ENCODE peak calls at places on chromosomes 3 and 15, in five cellular contexts. Y is Panc1, I is sigmoid colon, M is breast epithelium, S is H1. U is an unnamed sample.

GRCh38 chr3:129449279-129450115 is 9.5 kb downstream of the IFT122 start:
- DNase-seq in S (no peak), I (no peak), Y (no peak), M (no peak), U (no peak)

GRCh38 chr3:127772776-127773751 is 49.3 kb downstream of the MGLL start:
- DNase-seq in I (no peak), M (no peak), Y (no peak), S (no peak), U (no peak)

GRCh38 chr15:101016581-101016980 is 97.4 kb downstream of the LRRK1 start:
- DNase-seq in M (no peak), Y (no peak), S (no peak), I (peak; percentile 46), U (no peak)

GRCh38 chr3:13364602-13365271 is 55.4 kb downstream of the NUP210 start:
- DNase-seq in S (no peak), I (no peak), M (no peak), Y (no peak), U (no peak)

GRCh38 chr15:92158426-92158825 is 235.3 kb upstream of the ST8SIA2 start:
- DNase-seq in S (no peak), M (no peak), I (no peak), Y (peak; percentile 10), U (peak; percentile 46)

GRCh38 chr3:18087963-18088362 is 337.2 kb downstream of the SATB1 start:
- DNase-seq in M (no peak), I (no peak), Y (no peak), S (no peak), U (no peak)

GRCh38 chr3:27532931-27533607 is 48.9 kb upstream of the SLC4A7 start:
- DNase-seq in Y (no peak), M (no peak), S (no peak), I (no peak), U (no peak)

GRCh38 chr3:125647318-125648014 is 52.2 kb upstream of the OSBPL11 start:
- DNase-seq in S (peak; percentile 23), Y (no peak), I (no peak), M (no peak), U (peak; percentile 61)

GRCh38 chr15:57273366-57273765 is 102.9 kb upstream of the CGNL1 start:
- DNase-seq in S (no peak), M (no peak), Y (no peak), I (no peak), U (no peak)

GRCh38 chr15:87209891-87210649 is 1046.5 kb downstream of the NTRK3 start:
- DNase-seq in I (no peak), S (no peak), M (no peak), Y (no peak), U (no peak)

GRCh38 chr15:70284438-70285214 is 186.9 kb upstream of the TLE3 start:
- DNase-seq in M (peak; percentile 65), Y (no peak), I (no peak), S (no peak), U (peak; percentile 82)

GRCh38 chr3:28836199-28836598 is 444.7 kb upstream of the RBMS3 start:
- DNase-seq in S (no peak), I (no peak), M (no peak), Y (no peak), U (no peak)

GRCh38 chr3:179615458-179616173 is 11.0 kb downstream of the NDUFB5 start:
- DNase-seq in S (no peak), I (no peak), Y (no peak), M (no peak), U (no peak)

GRCh38 chr3:101066776-101067175 is 73.6 kb upstream of the ABI3BP start:
- DNase-seq in I (no peak), S (no peak), Y (no peak), M (no peak), U (no peak)

GRCh38 chr3:11591401-11592266 is 52.1 kb downstream of the VGLL4 start:
- DNase-seq in M (peak; percentile 61), I (peak; percentile 85), Y (no peak), S (peak; percentile 53), U (peak; percentile 54)
- H3K4me1 ChIP-seq in M (peaks cover 6% of the 10 kb centered on the region), I (peaks cover 82% of the 10 kb centered on the region), Y (peaks cover 83% of the 10 kb centered on the region), S (peaks cover 39% of the 10 kb centered on the region), U (peaks cover 47% of the 10 kb centered on the region)

DNA sequence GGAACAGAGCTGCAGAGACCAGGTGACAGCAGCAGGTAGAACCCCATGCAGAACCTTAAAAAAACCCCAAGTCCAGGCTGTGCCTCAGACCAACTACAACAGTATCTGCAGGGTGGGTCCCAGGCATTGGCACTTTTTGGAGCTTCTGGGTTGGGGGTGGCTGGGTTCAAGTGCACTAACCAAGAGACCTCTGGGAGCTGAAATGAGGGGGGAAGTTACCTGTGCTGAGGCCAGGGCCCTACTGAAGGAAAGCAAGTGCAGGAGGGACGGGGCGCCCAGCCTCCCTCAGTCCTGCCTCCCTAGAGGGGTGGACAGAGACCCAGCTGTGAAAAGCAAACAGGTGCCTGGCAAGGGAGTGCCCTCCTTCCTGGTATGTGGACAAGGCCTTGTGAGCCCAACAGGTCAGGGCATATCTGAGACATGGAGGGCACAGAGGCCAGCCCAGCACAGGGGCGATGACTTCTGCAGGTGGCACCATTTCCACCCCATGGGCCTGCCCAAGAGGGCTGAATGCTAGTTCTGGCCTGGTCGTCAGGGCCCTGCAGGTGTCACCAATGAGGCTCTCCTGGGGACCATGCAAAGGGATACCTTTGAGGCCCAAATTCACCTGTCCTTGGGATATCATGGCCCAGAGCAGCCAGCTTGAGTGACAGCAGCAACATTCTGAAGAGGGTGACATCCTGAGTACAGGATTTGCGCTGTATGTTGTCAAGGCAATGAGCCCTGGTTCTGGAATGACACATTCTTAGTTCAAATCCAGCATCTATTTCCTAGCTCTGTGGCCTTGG is 18.7 kb downstream of the CTSH start:
- DNase-seq in Y (no peak), S (no peak), M (no peak), I (no peak), U (no peak)
- TF ChIP-seq POLR2AphosphoS5 in Y (peak; percentile 53), S (no peak), M (no peak), I (no peak), U (no peak)

GRCh38 chr3:184117649-184118048 is 17.5 kb upstream of the EIF2B5 start:
- DNase-seq in Y (no peak), S (no peak), I (no peak), M (no peak), U (no peak)
- TF ChIP-seq CTCF in Y (no peak), S (peak; percentile 15), I (no peak), M (no peak), U (no peak)

GRCh38 chr3:58335432-58335947 is 2.8 kb downstream of the PXK start:
- DNase-seq in M (no peak), Y (no peak), I (no peak), S (no peak), U (no peak)
- H3K4me1 ChIP-seq in M (no peaks in the 10 kb centered on the region), Y (peaks cover 8% of the 10 kb centered on the region), I (peaks cover 40% of the 10 kb centered on the region), S (no peaks in the 10 kb centered on the region), U (peaks cover 43% of the 10 kb centered on the region)

GRCh38 chr15:68318008-68318835 is 40.7 kb downstream of the FEM1B start:
- DNase-seq in I (no peak), M (peak; percentile 46), S (no peak), Y (no peak), U (no peak)

GRCh38 chr15:68321229-68321628 is 43.7 kb downstream of the FEM1B start:
- DNase-seq in I (no peak), S (no peak), Y (no peak), M (no peak), U (no peak)

GRCh38 chr15:68318931-68319909 is 41.7 kb downstream of the FEM1B start:
- DNase-seq in S (no peak), Y (no peak), M (peak; percentile 44), I (peak; percentile 52), U (no peak)

GRCh38 chr15:68317281-68318007 is 39.9 kb downstream of the FEM1B start:
- DNase-seq in S (no peak), Y (no peak), M (peak; percentile 35), I (peak; percentile 58), U (no peak)

DNA sequence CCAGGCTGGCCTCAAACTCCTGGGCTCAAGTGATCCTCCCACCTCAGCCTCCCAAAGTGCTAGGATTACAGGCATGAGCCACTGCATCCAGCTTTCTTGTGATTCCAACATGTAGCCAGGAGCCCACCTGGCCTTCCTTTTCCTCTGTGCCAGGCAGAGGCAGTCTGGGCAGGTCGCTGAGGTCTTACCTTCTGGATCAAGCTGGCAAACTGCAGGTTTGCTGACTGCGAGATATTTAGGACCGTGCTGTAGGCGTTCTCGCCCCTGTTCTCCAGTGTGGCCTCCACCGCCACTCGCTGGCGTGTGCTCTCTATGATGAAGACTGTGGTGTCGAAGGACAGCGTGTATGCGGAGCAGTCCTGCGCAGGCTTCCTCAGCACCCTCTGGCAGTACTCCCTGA is 42.5 kb downstream of the FEM1B start:
- DNase-seq in Y (no peak), I (no peak), S (no peak), M (no peak), U (no peak)
- TF ChIP-seq POLR2AphosphoS5 in Y (no peak), I (no peak), S (no peak), M (no peak), U (no peak)

DNA sequence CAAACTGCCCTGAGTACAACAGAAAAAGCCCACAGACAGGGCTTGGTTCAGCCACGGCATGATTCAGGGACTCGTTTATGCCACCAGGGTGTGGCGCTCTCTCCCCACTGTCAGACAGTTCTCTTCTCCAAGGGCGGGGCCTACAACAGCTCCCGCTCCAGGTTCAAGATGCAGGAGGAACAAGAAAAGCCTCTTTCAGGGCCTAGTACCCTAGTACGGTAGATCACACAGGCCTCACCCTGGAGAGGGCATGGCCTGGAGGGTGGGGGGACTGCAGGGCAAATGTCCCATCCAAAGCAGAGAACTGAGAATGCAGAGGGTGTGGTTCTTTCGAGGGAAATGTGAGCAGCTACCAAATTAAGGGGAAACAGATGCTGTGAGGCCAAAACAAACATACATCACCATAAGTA is 12.0 kb downstream of the MESD start:
- DNase-seq in S (no peak), I (peak; percentile 72), M (no peak), Y (no peak), U (peak; percentile 71)
- TF ChIP-seq CTCF in S (peak; percentile 82), I (no peak), M (peak; percentile 29), Y (peak; percentile 77), U (no peak)

DNA sequence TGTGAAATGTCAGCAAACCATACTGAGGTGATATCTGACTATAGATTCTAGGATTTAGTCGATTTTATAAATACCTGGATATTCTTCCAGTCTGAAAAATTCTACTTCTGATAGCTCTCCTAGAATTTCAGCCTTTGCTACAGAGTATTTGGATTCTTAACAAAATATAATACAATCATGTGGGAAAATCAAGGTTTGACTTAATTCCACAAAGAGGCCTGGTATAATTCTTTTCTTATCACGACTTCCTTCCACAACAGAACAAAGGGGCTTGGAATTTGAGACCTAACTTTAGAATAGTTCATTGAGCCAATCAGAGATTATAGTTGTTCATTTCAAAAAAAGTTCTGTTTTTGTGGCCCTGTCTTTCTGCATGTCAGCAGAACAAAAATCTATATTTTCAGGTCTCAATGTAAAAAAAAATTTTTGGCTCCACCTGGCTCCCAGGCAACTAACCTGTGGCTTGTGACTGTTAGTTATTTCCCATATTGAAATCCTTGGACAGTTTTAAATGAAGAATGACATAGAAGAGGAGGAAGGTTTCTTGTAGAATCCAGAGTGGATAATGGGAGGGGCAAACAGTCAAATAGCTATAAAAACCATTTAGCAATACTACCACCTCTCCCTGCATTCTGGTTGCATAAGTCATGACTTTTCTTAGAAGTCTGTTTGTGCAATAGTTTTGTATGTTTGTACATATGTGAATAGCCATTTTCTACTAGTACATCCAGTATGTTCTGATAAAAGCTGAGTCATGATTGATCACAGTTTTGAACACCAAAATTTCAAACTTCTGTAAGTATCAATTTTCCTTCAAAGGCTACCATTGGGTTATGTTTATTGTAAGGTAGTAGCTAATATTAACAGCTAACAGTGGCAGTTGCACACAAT is 4.0 kb downstream of the TM4SF1 start:
- DNase-seq in Y (no peak), S (no peak), I (no peak), M (no peak), U (no peak)
- H3K4me1 ChIP-seq in Y (peaks cover 71% of the 10 kb centered on the region), S (peaks cover 18% of the 10 kb centered on the region), I (peaks cover 26% of the 10 kb centered on the region), M (no peaks in the 10 kb centered on the region), U (peaks cover 40% of the 10 kb centered on the region)

U was measured in stomach.